ENCODE peak calls at places on chromosomes 1 and 21, in four cellular contexts. One of them, this sample, is unnamed.

GRCh38 chr1:94324168-94324544 is 86.8 kb upstream of the ARHGAP29 start:
- DNase-seq in body of pancreas: no peak
- DNase-seq in kidney epithelial cell: no peak
- DNase-seq in foreskin fibroblast: peak
- DNase-seq in this sample: no peak

GRCh38 chr21:36381841-36382589 is 3.2 kb upstream of the CHAF1B start:
- DNase-seq in kidney epithelial cell: no peak
- DNase-seq in body of pancreas: no peak
- DNase-seq in foreskin fibroblast: peak
- DNase-seq in this sample: no peak

GRCh38 chr1:36342426-36343185 is 19.2 kb upstream of the EVA1B start:
- DNase-seq in kidney epithelial cell: no peak
- DNase-seq in body of pancreas: peak
- DNase-seq in foreskin fibroblast: peak
- DNase-seq in this sample: no peak

GRCh38 chr1:216632980-216633379 is 90.2 kb downstream of the ESRRG start:
- DNase-seq in body of pancreas: no peak
- DNase-seq in foreskin fibroblast: no peak
- DNase-seq in kidney epithelial cell: no peak
- DNase-seq in this sample: no peak

GRCh38 chr1:177780096-177780700 is 189.7 kb downstream of the SEC16B start:
- DNase-seq in foreskin fibroblast: peak
- DNase-seq in body of pancreas: no peak
- DNase-seq in kidney epithelial cell: no peak
- DNase-seq in this sample: peak

GRCh38 chr1:155128755-155129473 is 1.2 kb downstream of the EFNA1 start:
- DNase-seq in foreskin fibroblast: no peak
- DNase-seq in kidney epithelial cell: no peak
- DNase-seq in body of pancreas: peak
- DNase-seq in this sample: no peak

GRCh38 chr1:181139631-181140051 is 51.1 kb downstream of the IER5 start:
- DNase-seq in kidney epithelial cell: no peak
- DNase-seq in body of pancreas: no peak
- DNase-seq in foreskin fibroblast: peak
- DNase-seq in this sample: no peak

GRCh38 chr21:38310619-38311018 is 53.8 kb downstream of the KCNJ15 start:
- DNase-seq in kidney epithelial cell: no peak
- DNase-seq in body of pancreas: no peak
- DNase-seq in foreskin fibroblast: peak
- DNase-seq in this sample: no peak

GRCh38 chr1:94608142-94608851 is 66.7 kb upstream of the F3 start:
- DNase-seq in foreskin fibroblast: no peak
- DNase-seq in kidney epithelial cell: peak
- DNase-seq in body of pancreas: peak
- DNase-seq in this sample: no peak

GRCh38 chr1:36696261-36696940 is 213.7 kb upstream of the CSF3R start:
- DNase-seq in body of pancreas: no peak
- DNase-seq in kidney epithelial cell: no peak
- DNase-seq in foreskin fibroblast: no peak
- DNase-seq in this sample: no peak

GRCh38 chr1:19477284-19478240 is 7.8 kb downstream of the CAPZB start:
- DNase-seq in foreskin fibroblast: no peak
- DNase-seq in body of pancreas: no peak
- DNase-seq in kidney epithelial cell: no peak
- DNase-seq in this sample: peak

GRCh38 chr1:53311909-53312305 is 16.0 kb downstream of the LRP8 start:
- DNase-seq in kidney epithelial cell: no peak
- DNase-seq in foreskin fibroblast: peak
- DNase-seq in body of pancreas: no peak
- DNase-seq in this sample: no peak

GRCh38 chr1:66589326-66589725 is 55.4 kb downstream of the SGIP1 start:
- DNase-seq in kidney epithelial cell: no peak
- DNase-seq in body of pancreas: no peak
- DNase-seq in foreskin fibroblast: no peak
- DNase-seq in this sample: no peak

GRCh38 chr1:27928216-27928954 is 6.4 kb upstream of the SMPDL3B start:
- DNase-seq in foreskin fibroblast: no peak
- DNase-seq in kidney epithelial cell: no peak
- DNase-seq in body of pancreas: no peak
- DNase-seq in this sample: no peak

GRCh38 chr21:36030581-36031189 is 29.6 kb downstream of the SETD4 start:
- DNase-seq in body of pancreas: no peak
- DNase-seq in kidney epithelial cell: no peak
- DNase-seq in foreskin fibroblast: peak
- DNase-seq in this sample: peak

GRCh38 chr1:91611498-91611917 is 110.9 kb downstream of the CDC7 start:
- DNase-seq in kidney epithelial cell: no peak
- DNase-seq in foreskin fibroblast: peak
- DNase-seq in body of pancreas: no peak
- DNase-seq in this sample: no peak

GRCh38 chr1:172851077-172851476 is 192.2 kb downstream of the FASLG start:
- DNase-seq in kidney epithelial cell: no peak
- DNase-seq in foreskin fibroblast: peak
- DNase-seq in body of pancreas: no peak
- DNase-seq in this sample: no peak

GRCh38 chr1:19254416-19254815 is 2.8 kb downstream of the MRTO4 start:
- DNase-seq in foreskin fibroblast: no peak
- DNase-seq in body of pancreas: no peak
- DNase-seq in kidney epithelial cell: no peak
- DNase-seq in this sample: no peak

GRCh38 chr1:203085528-203086406 is at the start of gene MYOG:
- DNase-seq in kidney epithelial cell: no peak
- DNase-seq in body of pancreas: no peak
- DNase-seq in foreskin fibroblast: no peak
- DNase-seq in this sample: no peak

GRCh38 chr1:20151906-20152598 is 12.9 kb downstream of the PLA2G2F start:
- DNase-seq in foreskin fibroblast: peak
- DNase-seq in kidney epithelial cell: peak
- DNase-seq in body of pancreas: peak
- DNase-seq in this sample: peak

GRCh38 chr1:210652329-210652954 is 323.7 kb downstream of the HHAT start:
- DNase-seq in body of pancreas: no peak
- DNase-seq in kidney epithelial cell: no peak
- DNase-seq in foreskin fibroblast: no peak
- DNase-seq in this sample: no peak

GRCh38 chr1:9984253-9984652 is 12.8 kb upstream of the RBP7 start:
- DNase-seq in body of pancreas: no peak
- DNase-seq in foreskin fibroblast: no peak
- DNase-seq in kidney epithelial cell: no peak
- DNase-seq in this sample: no peak

GRCh38 chr1:99503276-99503747 is 142.6 kb upstream of the PALMD start:
- DNase-seq in foreskin fibroblast: peak
- DNase-seq in kidney epithelial cell: peak
- DNase-seq in body of pancreas: no peak
- DNase-seq in this sample: no peak

GRCh38 chr1:208821939-208822338 is 577.8 kb upstream of the PLXNA2 start:
- DNase-seq in kidney epithelial cell: no peak
- DNase-seq in body of pancreas: no peak
- DNase-seq in foreskin fibroblast: no peak
- DNase-seq in this sample: no peak

GRCh38 chr1:78040484-78041089 is 5.2 kb upstream of the GIPC2 start:
- DNase-seq in foreskin fibroblast: peak
- DNase-seq in body of pancreas: no peak
- DNase-seq in kidney epithelial cell: no peak
- DNase-seq in this sample: no peak

GRCh38 chr1:168842916-168843315 is 113.9 kb upstream of the DPT start:
- DNase-seq in foreskin fibroblast: no peak
- DNase-seq in body of pancreas: no peak
- DNase-seq in kidney epithelial cell: no peak
- DNase-seq in this sample: no peak

GRCh38 chr1:173243300-173243699 is 36.2 kb upstream of the TNFSF4 start:
- DNase-seq in foreskin fibroblast: no peak
- DNase-seq in kidney epithelial cell: no peak
- DNase-seq in body of pancreas: no peak
- DNase-seq in this sample: no peak

GRCh38 chr1:119316870-119317416 is 51.6 kb upstream of the HAO2 start:
- DNase-seq in foreskin fibroblast: no peak
- DNase-seq in body of pancreas: no peak
- DNase-seq in kidney epithelial cell: no peak
- DNase-seq in this sample: no peak

GRCh38 chr1:208917719-208918118 is 665.8 kb upstream of the CAMK1G start:
- DNase-seq in body of pancreas: no peak
- DNase-seq in foreskin fibroblast: no peak
- DNase-seq in kidney epithelial cell: no peak
- DNase-seq in this sample: no peak

GRCh38 chr1:39220900-39221870 is 16.7 kb downstream of the MACF1 start:
- DNase-seq in body of pancreas: no peak
- DNase-seq in kidney epithelial cell: no peak
- DNase-seq in foreskin fibroblast: no peak
- DNase-seq in this sample: no peak

GRCh38 chr1:201275266-201275666 is 8.0 kb upstream of the PKP1 start:
- DNase-seq in foreskin fibroblast: peak
- DNase-seq in body of pancreas: no peak
- DNase-seq in kidney epithelial cell: peak
- DNase-seq in this sample: no peak

GRCh38 chr1:209155556-209155955 is 428.0 kb upstream of the CAMK1G start:
- DNase-seq in kidney epithelial cell: peak
- DNase-seq in body of pancreas: no peak
- DNase-seq in foreskin fibroblast: no peak
- DNase-seq in this sample: no peak

GRCh38 chr1:42680921-42681683 is 1.1 kb upstream of the YBX1 start:
- DNase-seq in body of pancreas: no peak
- DNase-seq in kidney epithelial cell: no peak
- DNase-seq in foreskin fibroblast: peak
- DNase-seq in this sample: peak

GRCh38 chr1:26351591-26352337 is 2.2 kb downstream of the CRYBG2 start:
- DNase-seq in kidney epithelial cell: no peak
- DNase-seq in body of pancreas: no peak
- DNase-seq in foreskin fibroblast: peak
- DNase-seq in this sample: no peak

GRCh38 chr1:235402457-235403200 is 35.4 kb downstream of the TBCE start:
- DNase-seq in foreskin fibroblast: no peak
- DNase-seq in body of pancreas: no peak
- DNase-seq in kidney epithelial cell: no peak
- DNase-seq in this sample: no peak

GRCh38 chr1:233909195-233909594 is 4.7 kb downstream of the SLC35F3 start:
- DNase-seq in foreskin fibroblast: no peak
- DNase-seq in body of pancreas: no peak
- DNase-seq in kidney epithelial cell: peak
- DNase-seq in this sample: no peak

GRCh38 chr1:97433520-97434175 is 487.2 kb downstream of the DPYD start:
- DNase-seq in kidney epithelial cell: no peak
- DNase-seq in body of pancreas: no peak
- DNase-seq in foreskin fibroblast: peak
- DNase-seq in this sample: no peak

GRCh38 chr1:69077198-69077597 is 490.5 kb upstream of the LRRC7 start:
- DNase-seq in kidney epithelial cell: no peak
- DNase-seq in body of pancreas: no peak
- DNase-seq in foreskin fibroblast: no peak
- DNase-seq in this sample: no peak
- H3K4me3 ChIP-seq in kidney epithelial cell: no peak
- H3K4me3 ChIP-seq in body of pancreas: no peak
- H3K4me3 ChIP-seq in foreskin fibroblast: no peak
- H3K4me3 ChIP-seq in this sample: no peak

DNA sequence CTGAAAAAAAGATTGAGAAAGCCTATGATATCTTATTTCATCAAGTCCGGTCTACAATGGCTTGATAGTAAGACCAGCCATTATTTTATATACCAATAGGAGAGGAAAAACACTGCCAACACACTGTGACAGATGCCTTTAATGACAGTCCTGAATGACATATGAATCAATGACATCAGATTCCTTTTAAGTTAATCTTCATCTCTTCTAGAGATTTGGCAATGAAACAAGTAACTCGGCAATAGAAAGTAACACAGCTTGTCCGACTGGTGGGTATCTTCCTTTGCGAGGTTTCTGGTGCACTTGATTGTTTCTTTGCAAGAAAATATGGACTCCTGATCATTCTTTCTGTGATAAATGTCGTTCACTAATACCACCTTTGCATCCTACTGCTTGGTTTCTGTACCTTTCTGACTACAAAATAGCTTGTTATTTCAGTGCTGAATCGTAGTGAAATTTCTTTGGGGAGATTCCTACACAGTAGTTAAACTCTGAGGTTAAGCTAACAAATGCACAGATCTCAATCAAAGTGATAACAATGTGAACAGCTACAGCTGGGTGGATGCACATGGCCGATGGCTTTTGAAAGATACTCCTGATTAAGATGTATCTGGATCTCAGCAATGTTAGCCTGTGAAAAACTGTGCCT is 104.7 kb downstream of the MRPS6 start:
- DNase-seq in body of pancreas: no peak
- DNase-seq in kidney epithelial cell: no peak
- DNase-seq in foreskin fibroblast: no peak
- DNase-seq in this sample: no peak
- H3K4me3 ChIP-seq in body of pancreas: no peak
- H3K4me3 ChIP-seq in kidney epithelial cell: no peak
- H3K4me3 ChIP-seq in foreskin fibroblast: no peak
- H3K4me3 ChIP-seq in this sample: no peak

GRCh38 chr1:115641762-115642167 is at the start of gene VANGL1:
- DNase-seq in body of pancreas: peak
- DNase-seq in kidney epithelial cell: no peak
- DNase-seq in foreskin fibroblast: peak
- DNase-seq in this sample: no peak
- H3K4me3 ChIP-seq in body of pancreas: peak
- H3K4me3 ChIP-seq in kidney epithelial cell: peak
- H3K4me3 ChIP-seq in foreskin fibroblast: peak
- H3K4me3 ChIP-seq in this sample: peak

GRCh38 chr1:32465541-32466002 is 700 bp downstream of the ZBTB8B start:
- DNase-seq in foreskin fibroblast: no peak
- DNase-seq in body of pancreas: no peak
- DNase-seq in kidney epithelial cell: no peak
- DNase-seq in this sample: no peak
- H3K4me3 ChIP-seq in foreskin fibroblast: peak
- H3K4me3 ChIP-seq in body of pancreas: no peak
- H3K4me3 ChIP-seq in kidney epithelial cell: peak
- H3K4me3 ChIP-seq in this sample: no peak

GRCh38 chr1:63317814-63318156 is 4.6 kb upstream of the FOXD3 start:
- DNase-seq in body of pancreas: no peak
- DNase-seq in foreskin fibroblast: peak
- DNase-seq in kidney epithelial cell: no peak
- DNase-seq in this sample: no peak

GRCh38 chr1:63319069-63320023 is 3.0 kb upstream of the FOXD3 start:
- DNase-seq in body of pancreas: no peak
- DNase-seq in kidney epithelial cell: no peak
- DNase-seq in foreskin fibroblast: peak
- DNase-seq in this sample: no peak

GRCh38 chr1:63318255-63319068 is 3.9 kb upstream of the FOXD3 start:
- DNase-seq in foreskin fibroblast: peak
- DNase-seq in body of pancreas: no peak
- DNase-seq in kidney epithelial cell: no peak
- DNase-seq in this sample: no peak

GRCh38 chr1:63317007-63317813 is 5.2 kb upstream of the FOXD3 start:
- DNase-seq in kidney epithelial cell: no peak
- DNase-seq in foreskin fibroblast: peak
- DNase-seq in body of pancreas: peak
- DNase-seq in this sample: peak

GRCh38 chr1:63316540-63316939 is 5.8 kb upstream of the FOXD3 start:
- DNase-seq in kidney epithelial cell: no peak
- DNase-seq in body of pancreas: no peak
- DNase-seq in foreskin fibroblast: no peak
- DNase-seq in this sample: no peak
- H3K4me3 ChIP-seq in kidney epithelial cell: no peak
- H3K4me3 ChIP-seq in body of pancreas: no peak
- H3K4me3 ChIP-seq in foreskin fibroblast: no peak
- H3K4me3 ChIP-seq in this sample: peak

GRCh38 chr1:3350441-3351261 is 103.8 kb upstream of the ARHGEF16 start:
- DNase-seq in foreskin fibroblast: peak
- DNase-seq in kidney epithelial cell: no peak
- DNase-seq in body of pancreas: no peak
- DNase-seq in this sample: no peak
- H3K4me3 ChIP-seq in foreskin fibroblast: no peak
- H3K4me3 ChIP-seq in kidney epithelial cell: no peak
- H3K4me3 ChIP-seq in body of pancreas: no peak
- H3K4me3 ChIP-seq in this sample: no peak

GRCh38 chr1:54884768-54885167 is 2.2 kb downstream of the DHCR24 start:
- DNase-seq in kidney epithelial cell: no peak
- DNase-seq in foreskin fibroblast: no peak
- DNase-seq in body of pancreas: no peak
- DNase-seq in this sample: no peak
- H3K4me3 ChIP-seq in kidney epithelial cell: peak
- H3K4me3 ChIP-seq in foreskin fibroblast: peak
- H3K4me3 ChIP-seq in body of pancreas: no peak
- H3K4me3 ChIP-seq in this sample: no peak